ENCODE peak calls at places on chromosome 6, in nine cellular contexts. Q, V, N, Z, B, Y, W, M and E are unnamed samples.

GRCh38 chr6:27078734-27079357 is 168.7 kb upstream of the PRSS16 start:
- DNase-seq in M (peak; percentile 71), B (peak; percentile 27), W (no peak), N (no peak), V (peak; percentile 73), Q (peak; percentile 53), Z (peak; percentile 57), Y (peak; percentile 80), E (no peak)

GRCh38 chr6:53752856-53753255 is 41.9 kb upstream of the LRRC1 start:
- DNase-seq in Z (no peak), Y (peak; percentile 89), W (no peak), Q (no peak), N (no peak), M (no peak), V (peak; percentile 83), B (no peak), E (no peak)

GRCh38 chr6:126614642-126615504 is 275.0 kb downstream of the CENPW start:
- DNase-seq in W (no peak), Z (no peak), N (no peak), Q (no peak), V (no peak), M (peak; percentile 62), Y (no peak), B (no peak), E (no peak)

GRCh38 chr6:166672146-166672545 is 45.1 kb upstream of the RPS6KA2 start:
- DNase-seq in V (no peak), Q (no peak), Z (no peak), Y (no peak), M (no peak), B (no peak), W (no peak), N (no peak), E (no peak)

GRCh38 chr6:142851601-142852000 is 93.4 kb downstream of the HIVEP2 start:
- DNase-seq in V (peak; percentile 72), B (no peak), Z (no peak), M (no peak), W (no peak), Y (peak; percentile 65), N (no peak), Q (no peak), E (no peak)

GRCh38 chr6:152161501-152161900 is 354.0 kb downstream of the ESR1 start:
- DNase-seq in N (no peak), V (peak; percentile 16), Z (no peak), B (no peak), W (no peak), Q (no peak), M (peak; percentile 59), Y (peak; percentile 68), E (no peak)

GRCh38 chr6:162917506-162917905 is 189.7 kb downstream of the PACRG start:
- DNase-seq in Y (peak; percentile 82), M (no peak), Z (no peak), N (no peak), B (no peak), W (no peak), V (no peak), Q (no peak), E (no peak)

GRCh38 chr6:31663961-31664789 is 622 bp downstream of the GPANK1 start:
- DNase-seq in W (peak; percentile 29), Y (peak; percentile 90), Z (no peak), B (no peak), N (peak; percentile 58), V (peak; percentile 73), M (peak; percentile 73), Q (no peak), E (no peak)

GRCh38 chr6:122758927-122759334 is 20.6 kb upstream of the FABP7 start:
- DNase-seq in M (no peak), N (no peak), Q (no peak), Y (no peak), V (no peak), B (no peak), Z (no peak), W (no peak), E (no peak)

GRCh38 chr6:131950767-131951575 is at the start of gene CCN2:
- DNase-seq in Q (no peak), B (peak; percentile 67), W (peak; percentile 80), M (peak; percentile 99), Z (peak; percentile 94), Y (peak; percentile 94), N (peak; percentile 86), V (peak; percentile 87), E (no peak)

GRCh38 chr6:116887168-116887567 is 10.1 kb downstream of the RFX6 start:
- DNase-seq in Q (no peak), M (peak; percentile 16), W (no peak), B (no peak), Z (no peak), Y (no peak), V (no peak), N (no peak), E (no peak)

GRCh38 chr6:63458480-63459115 is 113.7 kb upstream of the LOC128125822 start:
- DNase-seq in B (no peak), Z (peak; percentile 83), Y (no peak), Q (no peak), V (no peak), M (no peak), W (no peak), N (no peak), E (no peak)

GRCh38 chr6:40371621-40372020 is 215.5 kb downstream of the LRFN2 start:
- DNase-seq in Y (no peak), Q (no peak), W (no peak), B (no peak), N (no peak), Z (no peak), M (no peak), V (no peak), E (no peak)

GRCh38 chr6:1670711-1671462 is 61.2 kb downstream of the FOXC1 start:
- DNase-seq in Y (no peak), V (no peak), M (peak; percentile 14), N (no peak), Q (no peak), B (no peak), Z (no peak), W (no peak), E (no peak)

GRCh38 chr6:41209547-41209951 is 8.6 kb upstream of the TREML2 start:
- DNase-seq in M (no peak), N (no peak), Z (no peak), W (no peak), Y (no peak), V (no peak), Q (peak; percentile 42), B (no peak), E (no peak)

GRCh38 chr6:150683320-150683719 is 83.6 kb downstream of the PLEKHG1 start:
- DNase-seq in Z (no peak), N (no peak), Y (no peak), W (peak; percentile 45), V (no peak), M (no peak), B (no peak), Q (no peak), E (no peak)
- H3K27ac ChIP-seq in Z (no peak overlapping the region), N (peak overlapping the region; percentile 70), Y (no peak overlapping the region), W (peak overlapping the region; percentile 78), V (no peak overlapping the region), M (no peak overlapping the region), B (no peak overlapping the region), Q (no peak overlapping the region), E (no peak overlapping the region)

DNA sequence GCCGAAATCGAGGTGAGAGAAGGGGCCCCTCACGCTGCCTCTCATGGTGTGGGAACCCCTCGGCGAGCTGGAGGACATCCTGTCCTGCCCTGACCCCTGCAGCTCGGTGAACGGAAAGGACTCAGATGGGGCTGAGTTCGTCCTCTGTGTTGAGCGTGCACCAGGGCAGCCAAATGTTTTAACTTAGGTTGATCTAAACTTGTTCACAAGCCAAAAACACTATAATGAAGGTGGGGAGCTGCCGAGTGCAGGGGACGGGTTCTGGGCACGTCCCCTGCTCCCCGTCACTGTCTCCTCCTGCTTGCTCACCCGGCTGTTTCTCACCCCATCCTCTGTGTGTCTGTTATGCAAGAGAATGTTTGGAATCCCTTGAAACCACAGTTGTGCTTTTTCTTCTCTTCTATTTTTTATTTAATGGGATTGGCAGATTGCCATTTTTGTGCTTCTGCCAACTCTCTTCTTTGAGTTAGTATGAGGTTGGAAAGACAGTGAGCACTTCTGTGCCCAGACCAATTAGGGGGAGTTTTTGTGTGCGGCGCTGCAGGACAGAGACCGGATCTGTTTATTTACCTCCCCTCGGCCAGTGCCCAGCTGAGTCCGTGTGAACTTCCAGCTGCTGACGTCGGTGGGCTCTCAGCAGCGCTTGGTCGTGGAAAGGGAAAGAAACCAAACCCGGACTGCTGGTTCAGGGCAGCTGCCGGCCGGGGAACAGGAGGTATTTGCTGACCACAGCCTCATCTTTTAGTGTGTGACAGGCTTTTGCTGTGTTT is 158.1 kb downstream of the DTNBP1 start:
- DNase-seq in W (peak; percentile 75), Q (no peak), N (peak; percentile 78), B (no peak), V (peak; percentile 97), Y (peak; percentile 96), Z (no peak), M (no peak), E (peak; percentile 61)
- H3K27ac ChIP-seq in W (peak overlapping the region; percentile 86), Q (no peak overlapping the region), N (peak overlapping the region; percentile 67), B (no peak overlapping the region), V (peak overlapping the region; percentile 75), Y (peak overlapping the region; percentile 62), Z (no peak overlapping the region), M (no peak overlapping the region), E (peak overlapping the region; percentile 76)

GRCh38 chr6:57190140-57190539 is 18.0 kb downstream of the BAG2 start:
- DNase-seq in W (no peak), V (peak; percentile 45), Q (no peak), N (no peak), Y (peak; percentile 64), Z (peak; percentile 22), B (no peak), M (peak; percentile 13), E (no peak)

GRCh38 chr6:57198926-57199636 is 23.0 kb downstream of the RAB23 start:
- DNase-seq in Q (no peak), W (no peak), V (no peak), N (no peak), Z (peak; percentile 20), Y (no peak), B (no peak), M (peak; percentile 36), E (no peak)

GRCh38 chr6:57195457-57195856 is 23.3 kb downstream of the BAG2 start:
- DNase-seq in Y (no peak), V (no peak), N (no peak), B (no peak), Q (no peak), M (no peak), Z (no peak), W (no peak), E (no peak)

GRCh38 chr6:57193177-57193576 is 21.1 kb downstream of the BAG2 start:
- DNase-seq in M (no peak), W (no peak), Z (no peak), V (no peak), B (no peak), Y (peak; percentile 36), Q (no peak), N (no peak), E (no peak)
- H3K27ac ChIP-seq in M (no peak overlapping the region), W (peak overlapping the region; percentile 4), Z (no peak overlapping the region), V (no peak overlapping the region), B (no peak overlapping the region), Y (peak overlapping the region; percentile 21), Q (no peak overlapping the region), N (peak overlapping the region; percentile 61), E (no peak overlapping the region)

DNA sequence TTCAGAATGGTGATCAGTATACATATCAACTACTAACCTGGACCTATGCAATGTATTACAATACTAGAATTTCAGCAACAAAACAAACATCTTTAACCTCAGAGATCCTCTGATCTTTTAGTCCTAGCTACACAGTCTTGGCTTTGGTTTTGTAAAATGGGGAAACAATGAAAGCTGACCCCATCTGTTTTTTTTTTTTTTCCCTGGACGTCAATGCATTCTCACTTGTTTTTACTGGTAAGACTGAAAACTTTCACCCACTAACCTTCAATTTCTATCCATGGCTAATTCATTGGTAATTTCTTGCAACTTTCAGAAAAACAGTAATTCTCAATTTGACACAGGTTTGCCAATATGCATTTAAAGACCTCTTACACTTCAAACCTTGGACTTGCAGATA is 3.0 kb downstream of the KIF13A start:
- DNase-seq in M (no peak), Z (no peak), V (no peak), B (no peak), Y (no peak), W (no peak), N (no peak), Q (no peak), E (no peak)
- H3K27ac ChIP-seq in M (no peak overlapping the region), Z (peak overlapping the region; percentile 19), V (no peak overlapping the region), B (no peak overlapping the region), Y (no peak overlapping the region), W (peak overlapping the region; percentile 86), N (no peak overlapping the region), Q (no peak overlapping the region), E (no peak overlapping the region)